ENCODE peak calls at places on chromosomes 13 and 19, in six cellular contexts. V is A549, A is OCI-LY7, N is choroid plexus epithelial cell, P is AG04450, Z is tibial nerve. R is an unnamed sample.

GRCh38 chr13:20191902-20192469 is 752 bp downstream of the GJB2 start:
- DNase-seq in V (no peak), N (peak), P (no peak), A (no peak), Z (no peak), R (no peak)

GRCh38 chr19:2636142-2636896 is 66.2 kb downstream of the GNG7 start:
- DNase-seq in N (no peak), Z (no peak), P (no peak), V (no peak), A (no peak), R (no peak)

GRCh38 chr19:13181747-13182388 is 31.7 kb downstream of the IER2 start:
- DNase-seq in N (peak), Z (peak), P (no peak), V (no peak), A (peak), R (peak)

GRCh38 chr19:34181111-34181864 is 9.0 kb downstream of the LSM14A start:
- DNase-seq in P (no peak), A (no peak), N (no peak), Z (no peak), V (no peak), R (no peak)

GRCh38 chr19:2983351-2984195 is 6.2 kb downstream of the TLE6 start:
- DNase-seq in V (no peak), A (peak), N (peak), Z (peak), P (no peak), R (peak)

GRCh38 chr19:38695832-38696732 is 48.2 kb downstream of the CAPN12 start:
- DNase-seq in P (no peak), N (no peak), V (no peak), Z (no peak), A (no peak), R (no peak)

GRCh38 chr13:114110091-114110829 is 22.2 kb downstream of the RASA3 start:
- DNase-seq in N (peak), Z (no peak), P (no peak), V (no peak), A (peak), R (no peak)

GRCh38 chr13:51277943-51278342 is 55.7 kb downstream of the FAM124A start:
- DNase-seq in V (no peak), A (no peak), Z (no peak), N (no peak), P (no peak), R (no peak)

GRCh38 chr13:26390203-26390602 is 136.3 kb downstream of the CDK8 start:
- DNase-seq in Z (no peak), A (no peak), V (no peak), P (no peak), N (no peak), R (no peak)

GRCh38 chr19:30153326-30154210 is 211.5 kb downstream of the URI1 start:
- DNase-seq in P (no peak), V (no peak), Z (no peak), A (peak), N (no peak), R (no peak)

GRCh38 chr19:45781282-45782161 is 768 bp downstream of the DMPK start:
- DNase-seq in A (no peak), N (no peak), Z (no peak), P (no peak), V (peak), R (no peak)

GRCh38 chr13:31476266-31476665 is 263.1 kb upstream of the RXFP2 start:
- DNase-seq in N (peak), P (peak), V (no peak), A (no peak), Z (no peak), R (peak)

GRCh38 chr13:97228850-97229521 is 6.9 kb downstream of the MBNL2 start:
- DNase-seq in N (no peak), P (no peak), Z (no peak), A (no peak), V (no peak), R (peak)

GRCh38 chr13:110110783-110111182 is 196.2 kb downstream of the COL4A1 start:
- DNase-seq in P (no peak), Z (no peak), N (no peak), V (no peak), A (no peak), R (no peak)

GRCh38 chr19:7515471-7516226 is at the start of gene ZNF358:
- DNase-seq in N (peak), P (no peak), A (no peak), Z (peak), V (peak), R (peak)

GRCh38 chr13:36819811-36820140 is 754 bp downstream of the RFXAP start:
- DNase-seq in Z (no peak), V (no peak), P (no peak), N (peak), A (no peak), R (peak)

GRCh38 chr19:2199861-2200623 is 36.1 kb downstream of the PLEKHJ1 start:
- DNase-seq in V (no peak), P (no peak), A (no peak), N (no peak), Z (no peak), R (no peak)

DNA sequence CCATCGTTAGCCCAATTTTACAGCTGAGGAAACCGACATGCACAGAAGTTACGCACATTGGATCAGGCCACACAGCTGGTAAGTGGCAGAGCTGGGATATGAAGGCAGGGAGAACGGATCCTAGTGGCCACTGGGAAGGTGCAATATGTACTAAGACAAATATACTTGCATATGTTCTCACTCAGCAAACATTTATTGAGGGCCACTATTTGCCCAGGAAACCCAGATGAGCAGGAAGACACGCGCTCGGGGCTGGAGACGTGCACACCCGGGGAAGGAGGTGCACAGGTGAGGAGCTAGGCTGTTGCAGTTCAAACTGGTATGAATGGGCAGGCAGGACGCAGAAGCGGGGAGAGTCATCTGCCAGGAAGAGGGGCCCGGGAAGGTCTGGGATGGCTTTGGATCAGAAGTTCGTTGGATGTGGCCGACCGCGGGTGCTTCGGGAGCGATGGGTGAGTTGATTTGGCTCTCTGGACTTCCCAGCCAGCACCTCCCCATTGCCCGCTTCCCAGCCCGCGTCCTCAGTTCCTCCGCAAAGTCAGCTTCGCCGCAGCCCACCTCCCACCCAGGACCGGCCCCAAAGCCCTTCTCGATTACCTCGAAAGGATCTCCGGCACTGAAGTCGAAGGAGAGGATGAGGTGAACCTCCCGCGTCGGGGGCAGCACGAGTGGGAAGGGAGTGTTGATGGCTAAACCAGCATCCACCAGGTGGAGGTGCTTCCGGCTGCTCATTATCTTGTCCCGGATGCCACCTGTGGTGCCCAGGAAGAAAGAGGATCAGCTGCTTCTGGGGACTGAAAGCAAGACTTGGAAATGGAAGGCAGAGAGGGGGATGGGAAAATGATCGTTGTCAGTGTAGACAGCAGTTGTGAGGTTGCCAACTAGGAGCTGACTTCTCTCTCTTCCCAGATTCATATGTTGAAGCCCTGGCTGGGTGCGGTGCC is 17.8 kb upstream of the CABP5 start:
- DNase-seq in A (no peak), N (no peak), Z (no peak), P (no peak), V (no peak), R (no peak)
- TF ChIP-seq CTCF in A (no peak), N (no peak), Z (no peak), P (no peak), V (no peak), R (no peak)

DNA sequence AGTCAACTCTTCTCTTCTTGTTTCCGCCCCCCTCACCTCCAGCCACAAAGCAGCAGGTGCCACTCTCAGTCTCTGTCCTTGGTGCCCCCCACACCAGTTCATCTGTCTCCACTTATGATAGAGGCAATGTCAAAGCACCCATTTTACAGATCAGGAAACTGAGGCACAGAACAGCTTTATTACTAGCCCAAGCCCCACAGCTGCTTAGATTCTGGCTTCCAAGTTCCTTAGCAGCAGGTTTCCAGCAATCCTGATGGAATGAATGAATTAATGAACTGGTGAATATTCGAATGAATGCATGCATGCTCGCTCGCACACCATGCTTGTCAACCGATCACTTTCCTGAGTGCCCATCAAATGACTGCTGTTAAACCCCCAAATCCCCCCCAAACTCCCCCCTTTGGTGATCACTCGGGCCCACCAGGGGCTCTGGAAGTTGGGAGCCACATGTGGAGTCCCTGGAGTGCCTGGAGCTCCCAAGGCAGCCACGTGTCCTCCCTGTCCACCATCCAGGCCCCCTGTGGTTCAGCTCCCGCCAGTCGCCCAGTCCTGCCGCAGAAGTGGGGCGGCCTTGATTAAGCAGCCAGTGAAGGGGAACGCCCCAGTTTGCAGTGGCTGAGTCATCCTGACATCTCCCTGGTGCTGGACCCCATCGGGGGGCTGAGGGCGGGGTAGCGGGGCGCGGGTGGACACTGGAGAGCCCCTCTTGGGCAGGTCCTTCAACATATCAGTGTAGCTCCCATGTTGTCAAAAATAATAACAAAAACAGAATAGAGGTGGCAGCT is 6.8 kb downstream of the PTPRS start:
- DNase-seq in A (no peak), N (no peak), V (no peak), Z (no peak), P (no peak), R (no peak)
- H3K4me3 ChIP-seq in A (no peak), N (no peak), V (no peak), Z (no peak), P (no peak), R (no peak)

GRCh38 chr19:44055870-44056269 is 4.0 kb downstream of the ZNF223 start:
- DNase-seq in V (no peak), Z (no peak), N (no peak), A (no peak), P (no peak), R (no peak)
- TF ChIP-seq CTCF in V (no peak), Z (no peak), N (no peak), A (peak), P (no peak), R (no peak)

GRCh38 chr19:50427997-50428425 is 4.7 kb upstream of the MYBPC2 start:
- DNase-seq in A (peak), P (peak), V (no peak), Z (peak), N (peak), R (peak)
- H3K4me3 ChIP-seq in A (no peak), P (peak), V (no peak), Z (peak), N (peak), R (peak)

DNA sequence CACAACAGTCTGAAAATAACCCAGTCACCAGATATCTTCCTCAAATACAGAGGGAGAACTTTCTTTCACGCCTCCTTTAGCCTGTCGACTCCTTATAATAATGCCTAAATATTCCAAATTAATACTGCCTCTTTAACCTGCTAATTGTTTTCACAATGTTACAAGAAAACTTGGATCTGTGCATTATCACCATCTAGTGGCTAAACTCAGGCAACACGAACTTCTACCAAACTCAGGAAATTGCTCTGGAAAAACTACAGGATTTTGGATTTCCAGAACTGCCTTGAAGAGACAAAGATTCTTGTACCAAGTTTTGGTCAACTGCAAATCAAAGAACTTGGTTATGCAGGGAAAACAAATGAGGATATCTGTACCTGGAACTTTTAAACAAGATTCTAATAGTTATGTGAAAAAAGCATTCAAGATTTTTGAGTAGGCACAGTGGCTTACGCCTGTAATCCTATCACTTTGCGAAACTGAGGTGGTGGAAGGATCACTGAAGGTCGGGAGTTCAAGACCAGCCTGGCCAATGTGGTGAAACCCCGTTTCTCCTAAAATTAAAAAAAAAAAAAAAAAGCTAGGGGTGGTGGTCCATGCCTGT is 10.8 kb downstream of the CLN5 start:
- DNase-seq in Z (no peak), N (peak), A (peak), V (peak), P (no peak), R (peak)
- TF ChIP-seq CTCF in Z (peak), N (peak), A (peak), V (peak), P (peak), R (peak)

R was measured in fibroblast of pulmonary artery.